ENCODE peak calls at places on chromosome 17, in ten cellular contexts. N, W, Z, I, G, H, Q, D, F and B are unnamed samples.

GRCh38 chr17:80482555-80483308 is 6.3 kb upstream of the NPTX1 start:
- DNase-seq in G (no peak), F (no peak), H (no peak), Z (no peak), I (peak), W (no peak), D (no peak), N (no peak), Q (no peak), B (no peak)

GRCh38 chr17:77523562-77523961 is 382.8 kb downstream of the SEC14L1 start:
- DNase-seq in W (no peak), D (no peak), I (no peak), H (no peak), N (no peak), Z (no peak), F (no peak), G (no peak), Q (no peak), B (no peak)

GRCh38 chr17:27558842-27559505 is 72.0 kb upstream of the LGALS9 start:
- DNase-seq in H (no peak), G (no peak), F (no peak), I (no peak), W (no peak), D (no peak), N (no peak), Z (no peak), Q (no peak), B (no peak)

GRCh38 chr17:37088459-37088858 is 139.7 kb downstream of the AATF start:
- DNase-seq in H (no peak), W (no peak), F (no peak), Z (no peak), G (no peak), I (no peak), D (no peak), N (no peak), Q (no peak), B (no peak)

GRCh38 chr17:28473542-28473941 is at the start of gene SLC13A2:
- DNase-seq in Z (no peak), N (no peak), D (no peak), G (no peak), Q (no peak), W (no peak), F (no peak), H (no peak), I (peak), B (no peak)

GRCh38 chr17:61492759-61493526 is 40.7 kb downstream of the TBX4 start:
- DNase-seq in H (no peak), N (no peak), F (no peak), D (no peak), W (no peak), Q (no peak), G (no peak), Z (no peak), I (peak), B (no peak)

GRCh38 chr17:43597624-43598358 is 51.7 kb upstream of the ETV4 start:
- DNase-seq in G (no peak), W (no peak), Q (no peak), N (no peak), I (no peak), Z (no peak), H (no peak), D (no peak), F (no peak), B (no peak)

GRCh38 chr17:50203086-50203485 is 1.7 kb upstream of the COL1A1 start:
- DNase-seq in D (no peak), N (no peak), Q (peak), Z (no peak), I (no peak), F (no peak), W (no peak), H (no peak), G (no peak), B (no peak)

GRCh38 chr17:8056976-8057625 is 18.2 kb downstream of the ALOX15B start:
- DNase-seq in W (no peak), D (no peak), F (no peak), Q (no peak), H (no peak), N (peak), G (no peak), I (peak), Z (no peak), B (no peak)

GRCh38 chr17:45143767-45144198 is 4.5 kb upstream of the HEXIM1 start:
- DNase-seq in W (no peak), H (no peak), G (peak), Z (peak), N (no peak), Q (peak), F (peak), I (peak), D (peak), B (no peak)

GRCh38 chr17:4204190-4204589 is 59.6 kb downstream of the ANKFY1 start:
- DNase-seq in Z (no peak), G (no peak), F (no peak), I (no peak), D (no peak), H (no peak), W (no peak), Q (no peak), N (no peak), B (no peak)

GRCh38 chr17:72321886-72322285 is 201.1 kb downstream of the SOX9 start:
- DNase-seq in F (no peak), H (no peak), Z (no peak), W (no peak), I (no peak), G (no peak), Q (no peak), N (no peak), D (no peak), B (no peak)
- H3K27ac ChIP-seq in F (no peak), H (no peak), Z (no peak), W (no peak), I (no peak), G (no peak), Q (no peak), N (no peak), D (no peak), B (no peak)

GRCh38 chr17:82104797-82105416 is 6.9 kb upstream of the FASN start:
- DNase-seq in W (no peak), D (no peak), F (no peak), Z (no peak), N (no peak), Q (no peak), I (no peak), G (no peak), H (no peak), B (no peak)
- H3K27ac ChIP-seq in W (no peak), D (peak), F (no peak), Z (peak), N (no peak), Q (no peak), I (no peak), G (no peak), H (peak), B (peak)

DNA sequence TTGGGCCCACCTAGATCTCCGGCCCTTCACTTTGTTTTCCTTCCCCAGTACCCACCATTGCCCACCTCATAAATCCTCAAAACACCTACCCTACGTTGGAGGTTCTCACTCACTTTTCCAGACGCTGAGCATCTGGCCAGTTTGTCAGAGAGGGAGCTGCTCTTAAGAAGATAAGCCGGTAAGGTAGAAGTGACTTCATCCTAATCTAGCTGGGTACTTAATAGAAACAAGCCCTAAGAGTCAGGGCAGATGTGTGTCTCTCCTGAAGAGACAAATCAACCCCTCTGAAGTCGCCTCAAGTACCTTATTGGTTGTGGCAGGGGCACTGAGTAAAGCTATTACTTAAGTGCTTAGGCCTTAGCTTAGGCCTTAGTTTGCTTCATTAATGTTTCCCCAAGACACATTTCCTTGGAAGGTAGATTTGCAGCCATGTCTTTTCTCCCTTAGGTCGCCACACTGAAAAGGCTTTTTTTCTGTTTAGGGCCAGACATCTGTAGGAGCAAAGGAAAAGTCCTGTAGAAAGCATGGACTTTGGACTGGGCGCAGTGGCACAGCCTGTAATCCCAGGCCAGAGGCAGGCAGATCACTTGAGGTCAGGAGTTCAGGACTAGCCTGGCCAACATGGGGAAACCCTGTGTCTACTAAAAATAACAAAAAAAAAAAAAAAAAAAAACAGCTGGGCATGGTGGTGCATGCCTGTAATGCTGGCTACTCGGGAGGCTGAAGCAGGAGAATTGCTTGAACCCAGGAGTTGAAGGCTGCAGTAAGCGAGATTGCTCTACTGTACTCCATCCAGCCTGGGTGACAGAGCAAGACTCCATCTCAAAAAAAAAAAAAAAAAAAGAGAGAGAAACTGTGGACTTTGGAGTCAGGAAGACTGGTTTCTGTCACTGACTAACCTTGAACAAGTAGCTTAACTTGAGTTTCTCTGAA is 1.0 kb downstream of the TACO1 start:
- DNase-seq in F (no peak), Q (no peak), Z (no peak), D (peak), W (no peak), N (no peak), H (peak), G (no peak), I (no peak), B (no peak)
- H3K27ac ChIP-seq in F (peak), Q (peak), Z (peak), D (peak), W (peak), N (peak), H (peak), G (peak), I (no peak), B (peak)

GRCh38 chr17:2157081-2157480 is 102.2 kb downstream of the HIC1 start:
- DNase-seq in F (no peak), I (no peak), H (no peak), G (no peak), Q (no peak), N (no peak), W (no peak), Z (no peak), D (no peak), B (no peak)
- H3K27ac ChIP-seq in F (no peak), I (no peak), H (peak), G (no peak), Q (peak), N (no peak), W (no peak), Z (peak), D (no peak), B (peak)

GRCh38 chr17:5209396-5209795 is 17.7 kb upstream of the ZNF594 start:
- DNase-seq in Q (no peak), I (no peak), D (no peak), Z (no peak), G (no peak), H (no peak), W (no peak), F (no peak), N (no peak), B (no peak)
- H3K27ac ChIP-seq in Q (no peak), I (no peak), D (no peak), Z (no peak), G (no peak), H (no peak), W (no peak), F (no peak), N (no peak), B (no peak)

DNA sequence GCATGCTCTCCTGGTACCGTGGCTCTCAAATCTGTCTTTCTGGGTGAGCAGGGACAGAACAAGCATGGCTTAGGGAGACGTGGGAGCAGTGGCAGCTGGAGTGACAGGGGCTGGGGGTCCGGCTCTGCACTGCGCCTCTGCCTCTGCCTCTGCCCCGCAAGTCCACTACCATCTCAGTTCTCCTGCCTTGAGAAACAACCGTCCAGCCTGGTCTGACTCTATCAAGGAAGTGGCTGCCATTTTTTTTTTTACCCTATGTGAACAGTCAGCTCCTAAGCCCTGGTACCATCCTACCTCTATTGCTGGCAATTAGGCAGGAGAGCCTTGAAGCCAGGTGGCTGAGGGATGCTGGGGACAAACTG is 16.1 kb downstream of the HIC1 start:
- DNase-seq in D (no peak), I (no peak), H (no peak), N (no peak), W (no peak), F (no peak), Q (no peak), Z (no peak), G (no peak), B (no peak)
- H3K27ac ChIP-seq in D (no peak), I (no peak), H (no peak), N (no peak), W (peak), F (peak), Q (peak), Z (peak), G (peak), B (peak)